ENCODE peak calls at places on chromosomes 2 and 18, in four cellular contexts. E, I, J and C are unnamed samples.

GRCh38 chr2:222264791-222265320 is 33.9 kb downstream of the PAX3 start:
- DNase-seq in J (no peak), E (no peak), I (no peak), C (no peak)

GRCh38 chr18:13279181-13280065 is 60.9 kb downstream of the LDLRAD4 start:
- DNase-seq in E (no peak), J (no peak), I (no peak), C (no peak)

GRCh38 chr18:59123588-59124369 is 15.9 kb upstream of the SEC11C start:
- DNase-seq in J (no peak), E (no peak), I (peak; percentile 94), C (no peak)

GRCh38 chr2:230874876-230875275 is 10.1 kb downstream of the ITM2C start:
- DNase-seq in E (no peak), I (no peak), J (peak; percentile 9), C (peak; percentile 28)

GRCh38 chr2:216535454-216535995 is 36.9 kb downstream of the RPL37A start:
- DNase-seq in J (peak; percentile 70), E (peak; percentile 82), I (peak; percentile 99), C (no peak)

GRCh38 chr2:235433860-235434259 is 60.0 kb upstream of the AGAP1 start:
- DNase-seq in J (peak; percentile 93), I (peak; percentile 15), E (peak; percentile 16), C (peak; percentile 52)

GRCh38 chr2:172735646-172736418 is at the start of gene RAPGEF4:
- DNase-seq in E (peak; percentile 52), J (no peak), I (no peak), C (no peak)

GRCh38 chr2:125167820-125168219 is 1142.7 kb downstream of the CNTNAP5 start:
- DNase-seq in I (peak; percentile 69), E (no peak), J (no peak), C (no peak)

GRCh38 chr2:211837706-211838105 is 700.9 kb downstream of the ERBB4 start:
- DNase-seq in E (no peak), J (no peak), I (no peak), C (no peak)

GRCh38 chr2:38549851-38550250 is 52.9 kb downstream of the HNRNPLL start:
- DNase-seq in I (no peak), J (no peak), E (no peak), C (no peak)

GRCh38 chr2:15023231-15023630 is 390.7 kb downstream of the LRATD1 start:
- DNase-seq in J (no peak), E (no peak), I (peak; percentile 62), C (no peak)

GRCh38 chr2:36906277-36906676 is 60.1 kb downstream of the STRN start:
- DNase-seq in J (no peak), I (no peak), E (no peak), C (no peak)

GRCh38 chr2:176781570-176782217 is 430.9 kb upstream of the HNRNPA3 start:
- DNase-seq in I (no peak), E (peak; percentile 9), J (no peak), C (no peak)

GRCh38 chr2:39938035-39938835 is 159.2 kb upstream of the THUMPD2 start:
- DNase-seq in I (peak; percentile 97), E (no peak), J (no peak), C (no peak)

GRCh38 chr2:193966590-193966989 is 1690.4 kb upstream of the SLC39A10 start:
- DNase-seq in E (no peak), I (peak; percentile 0), J (no peak), C (no peak)

GRCh38 chr18:22694954-22695353 is 238.2 kb upstream of the RBBP8 start:
- DNase-seq in J (peak; percentile 95), E (peak; percentile 5), I (peak; percentile 98), C (no peak)

GRCh38 chr18:73549236-73549635 is 598.4 kb downstream of the FBXO15 start:
- DNase-seq in I (peak; percentile 1), E (no peak), J (no peak), C (no peak)

GRCh38 chr18:48694295-48694694 is 155.5 kb downstream of the CTIF start:
- DNase-seq in J (no peak), E (no peak), I (no peak), C (no peak)

GRCh38 chr2:30978854-30979253 is 159.4 kb downstream of the GALNT14 start:
- DNase-seq in E (no peak), I (no peak), J (no peak), C (no peak)

GRCh38 chr2:43300781-43301586 is 74.6 kb upstream of the ZFP36L2 start:
- DNase-seq in I (no peak), E (no peak), J (no peak), C (peak; percentile 47)

GRCh38 chr18:58400337-58400885 is 228.5 kb downstream of the ALPK2 start:
- DNase-seq in J (no peak), E (no peak), I (no peak), C (no peak)

GRCh38 chr2:159968282-159968900 is 94.0 kb downstream of the PLA2R1 start:
- DNase-seq in I (peak; percentile 41), E (peak; percentile 54), J (no peak), C (no peak)

GRCh38 chr2:36550006-36550405 is 48.0 kb downstream of the FEZ2 start:
- DNase-seq in J (no peak), I (no peak), E (no peak), C (no peak)

GRCh38 chr18:407168-407567 is 93.3 kb downstream of the COLEC12 start:
- DNase-seq in I (no peak), J (no peak), E (no peak), C (no peak)

GRCh38 chr2:10346929-10347558 is 44.3 kb downstream of the HPCAL1 start:
- DNase-seq in E (no peak), I (peak; percentile 41), J (no peak), C (peak; percentile 34)

GRCh38 chr2:159157361-159158045 is 129.0 kb downstream of the WDSUB1 start:
- DNase-seq in J (no peak), I (peak; percentile 14), E (no peak), C (no peak)

GRCh38 chr2:223090540-223091235 is 38.7 kb downstream of the KCNE4 start:
- DNase-seq in E (no peak), I (no peak), J (no peak), C (no peak)

GRCh38 chr2:7190587-7191320 is 273.5 kb downstream of the RNF144A start:
- DNase-seq in I (no peak), J (no peak), E (no peak), C (no peak)

GRCh38 chr2:189022002-189022401 is 47.8 kb downstream of the COL3A1 start:
- DNase-seq in E (no peak), I (peak; percentile 93), J (no peak), C (no peak)

GRCh38 chr2:70919672-70920366 is 15.9 kb upstream of the ATP6V1B1 start:
- DNase-seq in I (peak; percentile 64), J (peak; percentile 87), E (peak; percentile 82), C (peak; percentile 83)

GRCh38 chr2:95525294-95526035 is 40.9 kb upstream of the TRIM43B start:
- DNase-seq in E (no peak), J (no peak), I (no peak), C (no peak)

GRCh38 chr2:95524195-95524594 is 39.6 kb upstream of the TRIM43B start:
- DNase-seq in E (no peak), J (no peak), I (no peak), C (no peak)

GRCh38 chr2:95530734-95531133 is 46.2 kb upstream of the TRIM43B start:
- DNase-seq in E (peak; percentile 8), J (no peak), I (peak; percentile 88), C (no peak)

GRCh38 chr2:95531254-95531771 is 46.8 kb upstream of the TRIM43B start:
- DNase-seq in J (no peak), E (no peak), I (no peak), C (no peak)

GRCh38 chr2:95526360-95527341 is 42.1 kb upstream of the TRIM43B start:
- DNase-seq in E (no peak), J (peak; percentile 76), I (peak; percentile 67), C (peak; percentile 84)
- TF ChIP-seq CTCF in E (no peak), J (no peak), I (peak; percentile 39), C (peak; percentile 5)

DNA sequence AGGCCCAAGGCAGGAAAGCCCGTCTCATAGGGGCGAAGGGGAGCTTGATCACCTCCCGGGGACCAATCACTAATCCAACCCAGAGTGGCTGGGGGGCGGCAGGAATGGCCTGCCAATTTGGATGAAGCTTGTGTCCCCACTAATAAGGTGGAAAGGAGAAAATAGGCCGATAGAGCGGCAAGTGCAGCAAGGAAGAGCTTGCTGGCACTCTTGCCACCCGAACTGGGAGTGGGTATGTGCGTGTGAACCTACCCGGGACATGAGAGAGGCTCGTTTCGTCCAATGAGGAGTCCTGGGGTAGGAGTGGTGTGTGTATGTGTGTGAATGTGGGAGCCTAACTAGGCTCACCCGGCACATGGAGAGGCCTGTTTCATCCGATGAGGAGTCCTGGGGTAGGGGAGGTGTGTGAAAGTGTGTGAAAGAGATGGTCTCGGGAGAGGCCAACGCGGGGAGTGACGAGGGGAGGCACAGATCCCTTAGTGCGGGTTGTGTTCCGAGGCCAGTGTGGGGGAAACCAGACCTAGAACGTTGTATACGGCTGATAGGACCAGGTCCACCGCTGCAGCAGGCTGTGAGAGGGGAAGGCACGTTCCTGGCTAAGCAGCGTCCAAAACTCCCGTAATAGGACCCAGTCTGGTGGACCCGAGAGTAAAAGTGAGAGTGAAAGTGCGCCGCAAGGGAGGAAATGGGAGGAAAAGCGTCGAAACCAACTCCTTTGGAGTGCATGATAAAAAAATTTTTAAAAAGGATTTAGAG is 47.1 kb upstream of the SELENOI start:
- DNase-seq in I (peak; percentile 48), J (peak; percentile 74), E (no peak), C (peak; percentile 39)
- TF ChIP-seq POLR2A in I (no peak), J (no peak), E (no peak), C (no peak)

DNA sequence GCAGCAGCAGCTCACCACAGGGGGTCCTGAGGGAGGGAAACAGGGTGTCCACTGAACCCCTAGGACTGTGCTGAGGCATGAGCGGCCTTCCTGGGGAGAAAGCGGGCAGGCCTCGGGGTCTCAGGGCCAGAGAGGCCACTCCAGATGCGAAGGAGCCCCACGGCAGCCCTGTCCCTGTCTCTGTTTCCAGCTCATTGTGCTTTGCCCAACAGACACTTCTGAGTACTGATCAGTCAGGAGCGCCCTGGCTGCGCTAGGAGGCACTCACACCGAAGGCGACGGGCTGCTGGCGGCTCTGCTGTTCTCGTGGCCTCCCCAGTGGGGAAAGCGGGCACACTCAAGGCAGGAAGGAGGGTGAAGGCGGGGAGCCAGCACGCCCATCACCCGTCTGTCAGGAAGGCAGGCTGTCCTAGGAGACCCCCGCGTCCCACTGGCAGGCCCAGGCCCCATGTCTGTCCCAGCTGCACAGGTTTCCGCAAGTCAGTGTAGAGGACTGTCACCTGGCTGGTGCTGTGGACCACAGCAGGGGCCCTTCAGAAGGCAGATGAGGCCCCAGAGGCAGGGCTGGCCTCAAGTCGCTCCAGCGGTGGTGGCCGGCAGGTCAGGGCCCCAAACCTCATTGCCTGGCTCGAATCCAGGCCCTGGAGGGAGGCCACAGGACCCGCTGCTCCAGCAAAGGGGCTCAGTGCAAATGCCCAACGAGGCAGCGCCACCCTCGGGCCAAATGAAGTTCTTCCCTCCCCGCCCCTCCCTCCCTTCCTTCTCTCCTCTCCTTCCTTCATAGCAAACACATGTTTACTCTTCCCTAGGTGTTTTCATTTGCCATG is 6.8 kb downstream of the ESPNL start:
- DNase-seq in I (no peak), J (peak; percentile 15), E (peak; percentile 50), C (no peak)
- TF ChIP-seq CTCF in I (peak; percentile 16), J (no peak), E (peak; percentile 14), C (peak; percentile 37)

GRCh38 chr2:233208382-233209116 is 42.9 kb upstream of the ATG16L1 start:
- DNase-seq in I (no peak), J (no peak), E (no peak), C (no peak)
- TF ChIP-seq POLR2A in I (no peak), J (no peak), E (peak; percentile 9), C (no peak)